ENCODE peak calls at places on chromosomes 12 and 14, in five cellular contexts. One of them, this sample, is unnamed.

GRCh38 chr14:21734457-21735074 is 60.9 kb upstream of the OR4E1 start:
- DNase-seq in GM18507: no peak
- DNase-seq in GM04504: no peak
- DNase-seq in pancreas: no peak
- DNase-seq in fibroblast of the aortic adventitia: peak
- DNase-seq in this sample: no peak

GRCh38 chr12:17438141-17438540 is 651.9 kb downstream of the RERGL start:
- DNase-seq in GM04504: no peak
- DNase-seq in fibroblast of the aortic adventitia: no peak
- DNase-seq in pancreas: no peak
- DNase-seq in GM18507: no peak
- DNase-seq in this sample: no peak

GRCh38 chr12:9064815-9065606 is 50.7 kb downstream of the A2M start:
- DNase-seq in GM18507: no peak
- DNase-seq in pancreas: peak
- DNase-seq in fibroblast of the aortic adventitia: peak
- DNase-seq in GM04504: no peak
- DNase-seq in this sample: peak

GRCh38 chr12:124640096-124640495 is 72.7 kb upstream of the NCOR2 start:
- DNase-seq in GM18507: no peak
- DNase-seq in fibroblast of the aortic adventitia: peak
- DNase-seq in GM04504: no peak
- DNase-seq in pancreas: no peak
- DNase-seq in this sample: no peak

GRCh38 chr12:54217774-54218221 is 29.0 kb upstream of the SMUG1 start:
- DNase-seq in pancreas: peak
- DNase-seq in GM18507: no peak
- DNase-seq in GM04504: no peak
- DNase-seq in fibroblast of the aortic adventitia: no peak
- DNase-seq in this sample: peak

GRCh38 chr14:55373784-55374725 is 37.6 kb downstream of the ATG14 start:
- DNase-seq in fibroblast of the aortic adventitia: peak
- DNase-seq in GM04504: no peak
- DNase-seq in pancreas: no peak
- DNase-seq in GM18507: no peak
- DNase-seq in this sample: no peak

GRCh38 chr12:89160716-89161123 is 191.6 kb downstream of the DUSP6 start:
- DNase-seq in fibroblast of the aortic adventitia: peak
- DNase-seq in GM18507: no peak
- DNase-seq in pancreas: no peak
- DNase-seq in GM04504: peak
- DNase-seq in this sample: peak

GRCh38 chr12:93041416-93041815 is 112.3 kb upstream of the EEA1 start:
- DNase-seq in fibroblast of the aortic adventitia: no peak
- DNase-seq in pancreas: no peak
- DNase-seq in GM04504: no peak
- DNase-seq in GM18507: no peak
- DNase-seq in this sample: no peak

GRCh38 chr14:21201732-21202462 is 46.0 kb upstream of the OR5AU1 start:
- DNase-seq in GM18507: no peak
- DNase-seq in pancreas: no peak
- DNase-seq in GM04504: no peak
- DNase-seq in fibroblast of the aortic adventitia: no peak
- DNase-seq in this sample: no peak

GRCh38 chr12:28611115-28611435 is 420.8 kb downstream of the CCDC91 start:
- DNase-seq in GM04504: peak
- DNase-seq in fibroblast of the aortic adventitia: peak
- DNase-seq in pancreas: no peak
- DNase-seq in GM18507: no peak
- DNase-seq in this sample: no peak

GRCh38 chr12:119486599-119487154 is 106.9 kb upstream of the TMEM233 start:
- DNase-seq in GM18507: no peak
- DNase-seq in fibroblast of the aortic adventitia: no peak
- DNase-seq in GM04504: no peak
- DNase-seq in pancreas: no peak
- DNase-seq in this sample: no peak

GRCh38 chr14:102215522-102216250 is 76.0 kb downstream of the WDR20 start:
- DNase-seq in GM04504: no peak
- DNase-seq in GM18507: no peak
- DNase-seq in fibroblast of the aortic adventitia: no peak
- DNase-seq in pancreas: peak
- DNase-seq in this sample: no peak

This sample was measured in left lung.